ENCODE peak calls at places on chromosome 13, in seven cellular contexts. C is small intestine, W is fibroblast of the aortic adventitia, T is heart left ventricle, R is IMR-90, D is tibial artery, P is mucosa of descending colon. E is an unnamed sample.

GRCh38 chr13:95568131-95568530 is 15.6 kb downstream of the CLDN10 start:
- DNase-seq in C (no peak), W (peak; percentile 17), T (no peak), R (no peak), D (no peak), P (no peak), E (no peak)

GRCh38 chr13:104534847-104535246 is 1468.6 kb upstream of the SLC10A2 start:
- DNase-seq in C (peak; percentile 2), W (no peak), T (no peak), R (no peak), D (no peak), P (peak; percentile 12), E (no peak)

GRCh38 chr13:80217614-80218456 is 123.1 kb downstream of the SPRY2 start:
- DNase-seq in C (no peak), W (peak; percentile 84), T (no peak), R (peak; percentile 71), D (no peak), P (no peak), E (no peak)

GRCh38 chr13:53074119-53074518 is 45.5 kb downstream of the OLFM4 start:
- DNase-seq in C (no peak), W (no peak), T (no peak), R (no peak), D (no peak), P (no peak), E (no peak)

GRCh38 chr13:80012281-80012680 is 328.6 kb downstream of the SPRY2 start:
- DNase-seq in C (peak; percentile 24), W (no peak), T (no peak), R (no peak), D (no peak), P (peak; percentile 6), E (no peak)

GRCh38 chr13:110214637-110215036 is 92.3 kb downstream of the COL4A1 start:
- DNase-seq in C (no peak), W (no peak), T (no peak), R (peak; percentile 56), D (no peak), P (no peak), E (no peak)

GRCh38 chr13:51727634-51728274 is 76.2 kb downstream of the DHRS12 start:
- DNase-seq in C (no peak), W (no peak), T (no peak), R (no peak), D (no peak), P (no peak), E (no peak)

GRCh38 chr13:101747039-101747438 is 294.6 kb downstream of the ITGBL1 start:
- DNase-seq in C (no peak), W (no peak), T (no peak), R (no peak), D (no peak), P (no peak), E (no peak)

GRCh38 chr13:60397693-60398437 is 845 bp downstream of the TDRD3 start:
- DNase-seq in C (peak; percentile 57), W (peak; percentile 66), T (peak; percentile 69), R (peak; percentile 67), D (peak; percentile 76), P (peak; percentile 74), E (peak; percentile 48)

GRCh38 chr13:50323440-50324070 is 308.3 kb downstream of the KCNRG start:
- DNase-seq in C (no peak), W (peak; percentile 85), T (no peak), R (peak; percentile 96), D (no peak), P (no peak), E (no peak)

GRCh38 chr13:46385946-46386345 is 1.1 kb downstream of the RUBCNL start:
- DNase-seq in C (no peak), W (no peak), T (no peak), R (no peak), D (no peak), P (peak; percentile 31), E (no peak)

GRCh38 chr13:21228738-21229137 is 52.3 kb downstream of the MRPL57 start:
- DNase-seq in C (no peak), W (no peak), T (no peak), R (no peak), D (no peak), P (no peak), E (no peak)

GRCh38 chr13:59458908-59459579 is 704.7 kb downstream of the DIAPH3 start:
- DNase-seq in C (no peak), W (peak; percentile 20), T (peak; percentile 28), R (peak; percentile 85), D (no peak), P (no peak), E (no peak)

GRCh38 chr13:30196025-30196424 is 111.3 kb downstream of the KATNAL1 start:
- DNase-seq in C (no peak), W (no peak), T (no peak), R (peak; percentile 41), D (no peak), P (no peak), E (no peak)

GRCh38 chr13:43240278-43240677 is 216.9 kb downstream of the DNAJC15 start:
- DNase-seq in C (no peak), W (no peak), T (no peak), R (no peak), D (no peak), P (no peak), E (peak; percentile 6)

GRCh38 chr13:21328201-21328600 is 130.9 kb downstream of the ZDHHC20 start:
- DNase-seq in C (no peak), W (no peak), T (no peak), R (no peak), D (no peak), P (no peak), E (no peak)

GRCh38 chr13:40164137-40164536 is 502.3 kb downstream of the FOXO1 start:
- DNase-seq in C (no peak), W (no peak), T (no peak), R (no peak), D (no peak), P (no peak), E (no peak)

GRCh38 chr13:111202149-111202548 is 87.0 kb downstream of the ARHGEF7 start:
- DNase-seq in C (no peak), W (no peak), T (no peak), R (no peak), D (no peak), P (no peak), E (no peak)

GRCh38 chr13:29959086-29959485 is 108.7 kb upstream of the UBL3 start:
- DNase-seq in C (no peak), W (no peak), T (no peak), R (no peak), D (no peak), P (no peak), E (no peak)

GRCh38 chr13:30037306-30037705 is 186.9 kb upstream of the UBL3 start:
- DNase-seq in C (no peak), W (no peak), T (no peak), R (no peak), D (no peak), P (no peak), E (no peak)

GRCh38 chr13:40452741-40453665 is 213.4 kb downstream of the FOXO1 start:
- DNase-seq in C (no peak), W (peak; percentile 49), T (no peak), R (peak; percentile 8), D (no peak), P (no peak), E (no peak)

DNA sequence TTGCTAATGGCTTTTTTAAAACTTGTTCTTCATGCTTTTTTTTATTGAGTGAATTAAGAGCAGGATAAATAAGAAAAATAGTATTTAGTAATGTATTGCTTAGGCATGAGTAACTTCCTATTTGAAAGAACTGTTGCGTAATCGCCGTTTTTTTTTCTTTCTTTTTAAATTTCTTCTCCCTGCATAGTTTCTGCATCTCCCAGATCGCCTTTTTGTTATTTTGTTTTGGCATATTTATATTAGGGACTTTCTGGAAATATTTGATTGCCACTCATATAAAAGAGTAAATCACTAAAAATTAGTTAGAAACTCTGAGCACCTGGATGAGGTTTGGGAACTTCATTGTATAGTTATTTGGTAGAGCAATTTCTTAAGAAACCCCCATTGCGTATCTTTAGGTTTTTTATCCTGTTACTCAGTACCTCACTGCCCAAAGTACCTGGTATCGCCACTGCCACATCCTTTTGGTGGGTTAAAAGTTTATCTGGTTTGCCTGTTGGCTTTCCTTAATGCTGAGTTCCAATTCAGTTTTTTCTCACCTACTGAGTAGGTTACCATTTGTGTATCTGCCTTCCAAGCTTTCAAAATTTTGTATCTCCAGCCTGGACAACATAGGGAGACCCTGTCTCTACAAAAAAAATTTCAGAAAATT is 36.2 kb upstream of the LPAR6 start:
- DNase-seq in C (no peak), W (peak; percentile 87), T (no peak), R (peak; percentile 80), D (no peak), P (no peak), E (no peak)
- H3K4me3 ChIP-seq in C (no peak overlapping the region), W (no peak overlapping the region), T (no peak overlapping the region), R (no peak overlapping the region), D (no peak overlapping the region), P (no peak overlapping the region), E (no peak overlapping the region)

DNA sequence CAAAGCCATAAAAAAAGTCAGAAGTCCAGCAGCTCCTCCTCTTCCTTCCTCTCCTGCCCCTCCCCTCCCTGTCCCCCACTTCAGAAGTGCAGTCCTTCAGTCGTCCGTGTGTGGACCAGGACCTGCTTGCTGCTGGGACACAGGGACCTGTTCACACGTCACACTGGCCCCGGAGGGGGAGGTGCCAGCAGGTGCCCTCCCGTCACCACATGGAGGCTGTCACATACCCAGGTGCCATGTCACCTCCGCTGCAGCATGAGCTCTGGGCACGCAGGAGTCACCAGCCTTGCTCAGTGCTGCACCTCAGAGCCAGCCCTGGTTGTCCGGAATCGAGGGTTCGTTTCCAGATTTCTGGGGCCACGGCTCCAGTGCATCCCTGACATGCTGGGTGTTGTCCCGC is 3.9 kb upstream of the MCF2L start:
- DNase-seq in C (no peak), W (no peak), T (peak; percentile 61), R (no peak), D (peak; percentile 32), P (no peak), E (no peak)
- H3K4me3 ChIP-seq in C (no peak overlapping the region), W (no peak overlapping the region), T (peak overlapping the region; percentile 20), R (no peak overlapping the region), D (no peak overlapping the region), P (no peak overlapping the region), E (no peak overlapping the region)

GRCh38 chr13:106795847-106796246 is 227.9 kb upstream of the ARGLU1 start:
- DNase-seq in C (no peak), W (no peak), T (no peak), R (no peak), D (no peak), P (no peak), E (no peak)
- H3K4me3 ChIP-seq in C (no peak overlapping the region), W (no peak overlapping the region), T (peak overlapping the region; percentile 19), R (peak overlapping the region; percentile 26), D (no peak overlapping the region), P (no peak overlapping the region), E (no peak overlapping the region)

GRCh38 chr13:85166891-85167290 is 632.3 kb downstream of the SLITRK6 start:
- DNase-seq in C (no peak), W (no peak), T (no peak), R (no peak), D (no peak), P (no peak), E (no peak)

GRCh38 chr13:85174291-85174690 is 624.9 kb downstream of the SLITRK6 start:
- DNase-seq in C (no peak), W (no peak), T (no peak), R (no peak), D (no peak), P (no peak), E (no peak)

DNA sequence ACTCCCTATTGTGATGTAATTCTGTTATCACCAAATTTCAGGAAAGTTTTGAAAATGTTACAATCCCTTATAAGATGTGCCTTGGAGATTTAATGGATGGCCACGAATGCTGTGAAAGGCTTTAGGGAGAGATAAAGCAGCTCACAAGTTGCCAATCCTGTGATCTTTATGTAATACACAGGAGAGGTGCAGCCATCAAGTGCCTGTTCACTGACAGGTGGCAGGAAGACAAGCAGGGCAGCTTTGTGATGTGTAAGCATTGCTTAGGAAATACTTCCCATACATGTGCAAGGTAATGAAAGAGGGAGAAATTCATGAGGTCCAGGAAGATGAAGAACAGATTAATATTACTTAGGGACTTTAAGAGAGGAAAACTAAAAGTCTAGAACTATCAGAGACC is 628.8 kb downstream of the SLITRK6 start:
- DNase-seq in C (no peak), W (no peak), T (no peak), R (no peak), D (no peak), P (no peak), E (no peak)
- H3K4me3 ChIP-seq in C (no peak overlapping the region), W (no peak overlapping the region), T (no peak overlapping the region), R (no peak overlapping the region), D (no peak overlapping the region), P (no peak overlapping the region), E (no peak overlapping the region)

E was measured in MM.1S.